ENCODE peak calls at places on chromosomes 12 and 14, in six cellular contexts. P is cardiac fibroblast, H is left ventricle myocardium inferior, M is MM.1S, V is lower lobe of right lung, N is GM12865. E is an unnamed sample.
A peak's percentile ranks its signal among the peaks of the same experiment; 100 is the strongest.

GRCh38 chr12:55499810-55500252 is 7.7 kb downstream of the OR6C68 start:
- DNase-seq in P (no peak), H (no peak), M (no peak), V (no peak), N (no peak), E (peak; percentile 34)

GRCh38 chr12:59088673-59089072 is 168.4 kb upstream of the LRIG3 start:
- DNase-seq in P (peak; percentile 27), H (no peak), M (no peak), V (no peak), N (no peak), E (no peak)

GRCh38 chr12:52788111-52788875 is 7.6 kb downstream of the KRT3 start:
- DNase-seq in P (no peak), H (no peak), M (no peak), V (no peak), N (no peak), E (no peak)

GRCh38 chr14:104510794-104511611 is 68.6 kb upstream of the C14orf180 start:
- DNase-seq in P (no peak), H (peak; percentile 76), M (no peak), V (no peak), N (no peak), E (no peak)

GRCh38 chr12:32548691-32549412 is 130.2 kb upstream of the DNM1L start:
- DNase-seq in P (peak; percentile 60), H (no peak), M (no peak), V (no peak), N (no peak), E (no peak)

GRCh38 chr14:86781111-86781510 is 1211.9 kb downstream of the GALC start:
- DNase-seq in P (no peak), H (no peak), M (no peak), V (no peak), N (no peak), E (no peak)

GRCh38 chr12:51820721-51821422 is 27.6 kb downstream of the FIGNL2 start:
- DNase-seq in P (peak; percentile 37), H (peak; percentile 73), M (no peak), V (peak; percentile 78), N (peak; percentile 33), E (peak; percentile 79)

GRCh38 chr14:23294734-23295561 is 7.7 kb downstream of the PPP1R3E start:
- DNase-seq in P (peak; percentile 78), H (no peak), M (peak; percentile 24), V (peak; percentile 59), N (peak; percentile 70), E (peak; percentile 71)

GRCh38 chr14:71751264-71751663 is 181.0 kb upstream of the RGS6 start:
- DNase-seq in P (no peak), H (no peak), M (no peak), V (no peak), N (no peak), E (no peak)

GRCh38 chr12:50542448-50542847 is 37.7 kb downstream of the DIP2B start:
- DNase-seq in P (peak; percentile 58), H (no peak), M (no peak), V (no peak), N (peak; percentile 47), E (no peak)

GRCh38 chr14:102590667-102591099 is 1.8 kb upstream of the RCOR1 start:
- DNase-seq in P (peak; percentile 50), H (no peak), M (no peak), V (peak; percentile 55), N (peak; percentile 29), E (no peak)

GRCh38 chr14:28895389-28895788 is 128.8 kb downstream of the FOXG1 start:
- DNase-seq in P (no peak), H (no peak), M (no peak), V (no peak), N (no peak), E (no peak)

GRCh38 chr12:113959096-113959495 is 7.0 kb downstream of the RBM19 start:
- DNase-seq in P (no peak), H (no peak), M (no peak), V (no peak), N (no peak), E (no peak)

GRCh38 chr14:80434574-80435321 is 223.4 kb upstream of the DIO2 start:
- DNase-seq in P (peak; percentile 51), H (no peak), M (no peak), V (no peak), N (no peak), E (no peak)

GRCh38 chr12:53078425-53079225 is 565 bp downstream of the SPRYD3 start:
- DNase-seq in P (peak; percentile 51), H (no peak), M (peak; percentile 70), V (no peak), N (peak; percentile 60), E (peak; percentile 34)

GRCh38 chr12:28027947-28028724 is 55.6 kb upstream of the PTHLH start:
- DNase-seq in P (peak; percentile 38), H (no peak), M (no peak), V (no peak), N (no peak), E (no peak)

GRCh38 chr14:99497894-99498293 is 16.7 kb downstream of the CCNK start:
- DNase-seq in P (no peak), H (no peak), M (no peak), V (no peak), N (no peak), E (no peak)

GRCh38 chr14:52023518-52023917 is 34.2 kb downstream of the RTRAF start:
- DNase-seq in P (peak; percentile 91), H (no peak), M (no peak), V (no peak), N (no peak), E (no peak)

GRCh38 chr12:111687255-111687654 is 1.4 kb downstream of the ACAD10 start:
- DNase-seq in P (no peak), H (no peak), M (peak; percentile 46), V (no peak), N (peak; percentile 68), E (peak; percentile 33)

GRCh38 chr14:97172644-97173043 is 375.5 kb downstream of the VRK1 start:
- DNase-seq in P (no peak), H (no peak), M (no peak), V (no peak), N (no peak), E (no peak)

GRCh38 chr14:100784523-100785337 is 41.2 kb upstream of the MEG3 start:
- DNase-seq in P (no peak), H (no peak), M (no peak), V (no peak), N (no peak), E (no peak)

GRCh38 chr12:113310489-113310888 is 24.4 kb downstream of the SLC8B1 start:
- DNase-seq in P (no peak), H (no peak), M (no peak), V (no peak), N (peak; percentile 26), E (peak; percentile 20)

GRCh38 chr14:25537846-25538455 is 488.0 kb upstream of the STXBP6 start:
- DNase-seq in P (peak; percentile 1), H (no peak), M (peak; percentile 40), V (no peak), N (peak; percentile 0), E (peak; percentile 48)

GRCh38 chr12:65854629-65855028 is 30.3 kb downstream of the HMGA2 start:
- DNase-seq in P (no peak), H (no peak), M (no peak), V (no peak), N (no peak), E (no peak)

GRCh38 chr12:76030378-76031080 is 1.0 kb downstream of the PHLDA1 start:
- DNase-seq in P (peak; percentile 57), H (peak; percentile 31), M (peak; percentile 57), V (peak; percentile 63), N (peak; percentile 51), E (no peak)

GRCh38 chr12:76029982-76030377 is 1.6 kb downstream of the PHLDA1 start:
- DNase-seq in P (peak; percentile 70), H (no peak), M (peak; percentile 19), V (no peak), N (no peak), E (no peak)

GRCh38 chr12:76031081-76031413 is 529 bp downstream of the PHLDA1 start:
- DNase-seq in P (no peak), H (no peak), M (no peak), V (no peak), N (no peak), E (no peak)

GRCh38 chr12:76026643-76027063 is 4.9 kb downstream of the PHLDA1 start:
- DNase-seq in P (peak; percentile 87), H (no peak), M (no peak), V (no peak), N (no peak), E (no peak)

DNA sequence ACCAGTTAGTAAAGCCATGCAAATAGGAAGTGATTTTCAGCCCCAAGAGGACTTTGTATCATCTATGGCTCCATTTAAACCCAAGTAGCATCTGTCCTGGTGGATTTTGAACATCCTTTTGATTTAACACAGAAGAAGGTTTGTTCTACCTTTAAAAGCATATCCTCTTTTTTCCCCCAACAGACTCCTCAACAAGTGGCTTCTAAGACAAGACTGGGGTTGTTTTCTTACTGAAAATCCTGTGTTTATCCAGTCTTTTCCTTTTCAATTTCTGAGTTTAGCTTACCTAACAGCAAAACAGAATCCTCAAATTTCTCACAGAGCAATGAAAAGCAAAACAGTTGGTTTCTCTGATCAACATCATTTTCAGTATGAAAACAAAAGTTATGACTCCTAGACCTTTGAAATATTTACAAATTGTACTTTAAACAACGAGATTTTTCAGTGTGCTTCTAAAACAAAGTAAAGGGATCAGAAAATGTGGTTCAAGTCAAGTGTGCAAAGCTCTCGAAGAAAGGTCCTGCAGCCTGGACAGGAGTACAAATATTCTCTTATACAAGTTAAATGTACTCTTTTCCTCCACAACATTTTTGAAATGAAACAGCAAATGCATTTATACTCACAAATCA is 2.8 kb downstream of the PHLDA1 start:
- DNase-seq in P (peak; percentile 35), H (no peak), M (no peak), V (no peak), N (no peak), E (no peak)
- H3K4me3 ChIP-seq in P (peak overlapping the region; percentile 78), H (peak overlapping the region; percentile 90), M (peak overlapping the region; percentile 96), V (peak overlapping the region; percentile 80), N (no peak overlapping the region), E (no peak overlapping the region)

GRCh38 chr14:56989359-56989758 is 179.1 kb upstream of the OTX2 start:
- DNase-seq in P (no peak), H (no peak), M (no peak), V (no peak), N (no peak), E (no peak)
- H3K4me3 ChIP-seq in P (no peak overlapping the region), H (no peak overlapping the region), M (no peak overlapping the region), V (no peak overlapping the region), N (no peak overlapping the region), E (no peak overlapping the region)

DNA sequence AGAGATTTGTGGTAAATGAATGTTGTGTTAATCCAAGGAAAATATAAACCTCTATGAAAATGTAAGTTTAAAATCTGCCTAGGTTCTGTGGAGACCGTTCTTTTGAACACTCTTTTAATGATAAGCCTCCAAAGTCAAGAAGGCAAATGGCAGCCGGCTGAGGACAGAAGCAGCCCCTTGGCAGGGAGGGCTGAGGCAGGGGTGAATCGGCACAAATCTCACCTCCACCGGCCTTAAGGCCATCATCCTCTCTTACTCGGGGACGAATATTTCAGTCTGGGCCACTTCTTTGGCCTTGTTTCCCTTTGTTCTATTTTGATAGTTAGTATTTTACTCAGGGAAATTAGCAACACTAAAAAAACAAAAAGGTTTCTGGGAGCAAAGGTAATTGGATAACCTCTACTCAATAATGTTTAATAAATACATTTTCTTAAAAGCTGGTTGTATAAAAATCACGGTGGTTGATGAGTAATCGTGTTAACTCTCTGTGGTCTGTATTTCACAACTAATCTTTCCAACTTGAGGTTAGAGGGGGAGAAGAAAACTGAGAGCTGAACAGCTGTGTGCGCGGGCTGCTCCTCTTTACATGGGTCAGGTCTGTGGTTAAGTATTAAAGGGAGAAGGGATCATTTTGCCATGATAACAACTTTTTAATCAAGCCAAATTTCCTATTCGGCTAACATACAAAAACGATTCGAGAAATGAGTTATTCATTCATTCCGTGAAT is 18.6 kb downstream of the LGMN start:
- DNase-seq in P (peak; percentile 86), H (no peak), M (no peak), V (no peak), N (peak; percentile 73), E (peak; percentile 66)
- H3K4me3 ChIP-seq in P (no peak overlapping the region), H (no peak overlapping the region), M (no peak overlapping the region), V (no peak overlapping the region), N (no peak overlapping the region), E (no peak overlapping the region)

GRCh38 chr12:13252024-13252423 is 55.5 kb downstream of the EMP1 start:
- DNase-seq in P (peak; percentile 41), H (no peak), M (no peak), V (no peak), N (no peak), E (no peak)
- H3K4me3 ChIP-seq in P (no peak overlapping the region), H (no peak overlapping the region), M (no peak overlapping the region), V (no peak overlapping the region), N (no peak overlapping the region), E (no peak overlapping the region)